ENCODE peak calls at places on chromosomes 13 and 19, in four cellular contexts. One of them, this sample, is unnamed.

GRCh38 chr13:99404005-99404755 is 97.0 kb upstream of the GPR183 start:
- DNase-seq in hepatic stellate cell: no peak
- DNase-seq in EH: no peak
- DNase-seq in activated CD4-positive, alpha-beta T cell treated with anti-CD3 and anti-CD28 coated beads, Interleukin-2, amount 10 ng/mL, durations not matched to agents 7 days and 5 days: no peak
- DNase-seq in this sample: no peak

GRCh38 chr13:110229905-110230563 is 76.9 kb downstream of the COL4A1 start:
- DNase-seq in activated CD4-positive, alpha-beta T cell treated with anti-CD3 and anti-CD28 coated beads, Interleukin-2, amount 10 ng/mL, durations not matched to agents 7 days and 5 days: no peak
- DNase-seq in hepatic stellate cell: no peak
- DNase-seq in EH: no peak
- DNase-seq in this sample: no peak

GRCh38 chr13:102658678-102659077 is 36.2 kb downstream of the METTL21C start:
- DNase-seq in EH: no peak
- DNase-seq in hepatic stellate cell: no peak
- DNase-seq in activated CD4-positive, alpha-beta T cell treated with anti-CD3 and anti-CD28 coated beads, Interleukin-2, amount 10 ng/mL, durations not matched to agents 7 days and 5 days: no peak
- DNase-seq in this sample: no peak

GRCh38 chr19:9971341-9971897 is 35.1 kb upstream of the OLFM2 start:
- DNase-seq in activated CD4-positive, alpha-beta T cell treated with anti-CD3 and anti-CD28 coated beads, Interleukin-2, amount 10 ng/mL, durations not matched to agents 7 days and 5 days: no peak
- DNase-seq in hepatic stellate cell: no peak
- DNase-seq in EH: no peak
- DNase-seq in this sample: no peak

GRCh38 chr19:14120497-14120780 is 2.9 kb upstream of the PRKACA start:
- DNase-seq in activated CD4-positive, alpha-beta T cell treated with anti-CD3 and anti-CD28 coated beads, Interleukin-2, amount 10 ng/mL, durations not matched to agents 7 days and 5 days: no peak
- DNase-seq in EH: no peak
- DNase-seq in hepatic stellate cell: no peak
- DNase-seq in this sample: no peak

GRCh38 chr19:49635530-49636229 is 4.3 kb downstream of the RRAS start:
- DNase-seq in hepatic stellate cell: no peak
- DNase-seq in activated CD4-positive, alpha-beta T cell treated with anti-CD3 and anti-CD28 coated beads, Interleukin-2, amount 10 ng/mL, durations not matched to agents 7 days and 5 days: no peak
- DNase-seq in EH: no peak
- DNase-seq in this sample: peak

GRCh38 chr13:50393641-50394040 is 378.4 kb downstream of the KCNRG start:
- DNase-seq in EH: no peak
- DNase-seq in hepatic stellate cell: no peak
- DNase-seq in activated CD4-positive, alpha-beta T cell treated with anti-CD3 and anti-CD28 coated beads, Interleukin-2, amount 10 ng/mL, durations not matched to agents 7 days and 5 days: no peak
- DNase-seq in this sample: peak

GRCh38 chr19:52170863-52171320 is 529 bp downstream of the ZNF836 start:
- DNase-seq in hepatic stellate cell: peak
- DNase-seq in activated CD4-positive, alpha-beta T cell treated with anti-CD3 and anti-CD28 coated beads, Interleukin-2, amount 10 ng/mL, durations not matched to agents 7 days and 5 days: no peak
- DNase-seq in EH: no peak
- DNase-seq in this sample: peak

GRCh38 chr19:1007399-1007745 is 7.2 kb downstream of the GRIN3B start:
- DNase-seq in activated CD4-positive, alpha-beta T cell treated with anti-CD3 and anti-CD28 coated beads, Interleukin-2, amount 10 ng/mL, durations not matched to agents 7 days and 5 days: no peak
- DNase-seq in EH: no peak
- DNase-seq in hepatic stellate cell: no peak
- DNase-seq in this sample: no peak

GRCh38 chr19:13060233-13060963 is 42.3 kb downstream of the LYL1 start:
- DNase-seq in hepatic stellate cell: peak
- DNase-seq in activated CD4-positive, alpha-beta T cell treated with anti-CD3 and anti-CD28 coated beads, Interleukin-2, amount 10 ng/mL, durations not matched to agents 7 days and 5 days: no peak
- DNase-seq in EH: peak
- DNase-seq in this sample: no peak

GRCh38 chr19:53612762-53613526 is 18.9 kb upstream of the DPRX start:
- DNase-seq in hepatic stellate cell: no peak
- DNase-seq in EH: no peak
- DNase-seq in activated CD4-positive, alpha-beta T cell treated with anti-CD3 and anti-CD28 coated beads, Interleukin-2, amount 10 ng/mL, durations not matched to agents 7 days and 5 days: no peak
- DNase-seq in this sample: no peak

GRCh38 chr19:10404888-10405808 is 1.8 kb upstream of the CDC37 start:
- DNase-seq in activated CD4-positive, alpha-beta T cell treated with anti-CD3 and anti-CD28 coated beads, Interleukin-2, amount 10 ng/mL, durations not matched to agents 7 days and 5 days: peak
- DNase-seq in EH: peak
- DNase-seq in hepatic stellate cell: no peak
- DNase-seq in this sample: no peak

GRCh38 chr19:35164418-35164817 is 9.9 kb downstream of the FXYD5 start:
- DNase-seq in hepatic stellate cell: no peak
- DNase-seq in activated CD4-positive, alpha-beta T cell treated with anti-CD3 and anti-CD28 coated beads, Interleukin-2, amount 10 ng/mL, durations not matched to agents 7 days and 5 days: no peak
- DNase-seq in EH: no peak
- DNase-seq in this sample: no peak

GRCh38 chr19:43784251-43784980 is 3.6 kb upstream of the KCNN4 start:
- DNase-seq in activated CD4-positive, alpha-beta T cell treated with anti-CD3 and anti-CD28 coated beads, Interleukin-2, amount 10 ng/mL, durations not matched to agents 7 days and 5 days: peak
- DNase-seq in hepatic stellate cell: peak
- DNase-seq in EH: peak
- DNase-seq in this sample: peak

GRCh38 chr13:41427700-41428099 is 29.6 kb upstream of the RGCC start:
- DNase-seq in hepatic stellate cell: no peak
- DNase-seq in EH: no peak
- DNase-seq in activated CD4-positive, alpha-beta T cell treated with anti-CD3 and anti-CD28 coated beads, Interleukin-2, amount 10 ng/mL, durations not matched to agents 7 days and 5 days: no peak
- DNase-seq in this sample: peak

GRCh38 chr19:55133639-55134444 is 15.2 kb downstream of the TNNT1 start:
- DNase-seq in activated CD4-positive, alpha-beta T cell treated with anti-CD3 and anti-CD28 coated beads, Interleukin-2, amount 10 ng/mL, durations not matched to agents 7 days and 5 days: no peak
- DNase-seq in EH: no peak
- DNase-seq in hepatic stellate cell: no peak
- DNase-seq in this sample: no peak

GRCh38 chr19:38266981-38267597 is 2.7 kb downstream of the SPINT2 start:
- DNase-seq in EH: peak
- DNase-seq in activated CD4-positive, alpha-beta T cell treated with anti-CD3 and anti-CD28 coated beads, Interleukin-2, amount 10 ng/mL, durations not matched to agents 7 days and 5 days: no peak
- DNase-seq in hepatic stellate cell: peak
- DNase-seq in this sample: peak

GRCh38 chr13:107585466-107585865 is 629.9 kb downstream of the LIG4 start:
- DNase-seq in activated CD4-positive, alpha-beta T cell treated with anti-CD3 and anti-CD28 coated beads, Interleukin-2, amount 10 ng/mL, durations not matched to agents 7 days and 5 days: no peak
- DNase-seq in EH: no peak
- DNase-seq in hepatic stellate cell: no peak
- DNase-seq in this sample: peak

GRCh38 chr19:44725684-44726083 is 22.8 kb upstream of the BCL3 start:
- DNase-seq in EH: no peak
- DNase-seq in activated CD4-positive, alpha-beta T cell treated with anti-CD3 and anti-CD28 coated beads, Interleukin-2, amount 10 ng/mL, durations not matched to agents 7 days and 5 days: no peak
- DNase-seq in hepatic stellate cell: no peak
- DNase-seq in this sample: no peak

GRCh38 chr13:29573190-29573589 is 22.3 kb downstream of the SLC7A1 start:
- DNase-seq in activated CD4-positive, alpha-beta T cell treated with anti-CD3 and anti-CD28 coated beads, Interleukin-2, amount 10 ng/mL, durations not matched to agents 7 days and 5 days: no peak
- DNase-seq in hepatic stellate cell: no peak
- DNase-seq in EH: peak
- DNase-seq in this sample: peak

GRCh38 chr19:56637976-56638555 is 4.9 kb upstream of the SMIM17 start:
- DNase-seq in activated CD4-positive, alpha-beta T cell treated with anti-CD3 and anti-CD28 coated beads, Interleukin-2, amount 10 ng/mL, durations not matched to agents 7 days and 5 days: peak
- DNase-seq in hepatic stellate cell: peak
- DNase-seq in EH: peak
- DNase-seq in this sample: peak

GRCh38 chr19:5093297-5093858 is 124.5 kb downstream of the KDM4B start:
- DNase-seq in EH: no peak
- DNase-seq in hepatic stellate cell: no peak
- DNase-seq in activated CD4-positive, alpha-beta T cell treated with anti-CD3 and anti-CD28 coated beads, Interleukin-2, amount 10 ng/mL, durations not matched to agents 7 days and 5 days: no peak
- DNase-seq in this sample: no peak

GRCh38 chr13:26458196-26458734 is 99.2 kb upstream of the WASF3 start:
- DNase-seq in hepatic stellate cell: no peak
- DNase-seq in activated CD4-positive, alpha-beta T cell treated with anti-CD3 and anti-CD28 coated beads, Interleukin-2, amount 10 ng/mL, durations not matched to agents 7 days and 5 days: no peak
- DNase-seq in EH: no peak
- DNase-seq in this sample: no peak

GRCh38 chr13:80201686-80202085 is 139.2 kb downstream of the SPRY2 start:
- DNase-seq in hepatic stellate cell: no peak
- DNase-seq in EH: no peak
- DNase-seq in activated CD4-positive, alpha-beta T cell treated with anti-CD3 and anti-CD28 coated beads, Interleukin-2, amount 10 ng/mL, durations not matched to agents 7 days and 5 days: no peak
- DNase-seq in this sample: no peak

GRCh38 chr13:51760592-51760991 is 43.4 kb downstream of the DHRS12 start:
- DNase-seq in EH: no peak
- DNase-seq in hepatic stellate cell: no peak
- DNase-seq in activated CD4-positive, alpha-beta T cell treated with anti-CD3 and anti-CD28 coated beads, Interleukin-2, amount 10 ng/mL, durations not matched to agents 7 days and 5 days: no peak
- DNase-seq in this sample: no peak

GRCh38 chr13:79560954-79561353 is 80.0 kb downstream of the NDFIP2 start:
- DNase-seq in hepatic stellate cell: no peak
- DNase-seq in activated CD4-positive, alpha-beta T cell treated with anti-CD3 and anti-CD28 coated beads, Interleukin-2, amount 10 ng/mL, durations not matched to agents 7 days and 5 days: no peak
- DNase-seq in EH: no peak
- DNase-seq in this sample: no peak

GRCh38 chr13:27379694-27380596 is 44.5 kb upstream of the GTF3A start:
- DNase-seq in EH: peak
- DNase-seq in activated CD4-positive, alpha-beta T cell treated with anti-CD3 and anti-CD28 coated beads, Interleukin-2, amount 10 ng/mL, durations not matched to agents 7 days and 5 days: peak
- DNase-seq in hepatic stellate cell: peak
- DNase-seq in this sample: peak

GRCh38 chr13:64753606-64754005 is 2476.5 kb downstream of the PCDH9 start:
- DNase-seq in hepatic stellate cell: no peak
- DNase-seq in activated CD4-positive, alpha-beta T cell treated with anti-CD3 and anti-CD28 coated beads, Interleukin-2, amount 10 ng/mL, durations not matched to agents 7 days and 5 days: no peak
- DNase-seq in EH: peak
- DNase-seq in this sample: no peak

GRCh38 chr13:79481685-79482052 is 714 bp downstream of the NDFIP2 start:
- DNase-seq in EH: no peak
- DNase-seq in hepatic stellate cell: no peak
- DNase-seq in activated CD4-positive, alpha-beta T cell treated with anti-CD3 and anti-CD28 coated beads, Interleukin-2, amount 10 ng/mL, durations not matched to agents 7 days and 5 days: no peak
- DNase-seq in this sample: no peak

GRCh38 chr13:68046900-68047299 is 816.8 kb upstream of the PCDH9 start:
- DNase-seq in EH: no peak
- DNase-seq in activated CD4-positive, alpha-beta T cell treated with anti-CD3 and anti-CD28 coated beads, Interleukin-2, amount 10 ng/mL, durations not matched to agents 7 days and 5 days: no peak
- DNase-seq in hepatic stellate cell: no peak
- DNase-seq in this sample: no peak

GRCh38 chr19:39506944-39507714 is 7.8 kb upstream of the SELENOV start:
- DNase-seq in activated CD4-positive, alpha-beta T cell treated with anti-CD3 and anti-CD28 coated beads, Interleukin-2, amount 10 ng/mL, durations not matched to agents 7 days and 5 days: peak
- DNase-seq in hepatic stellate cell: peak
- DNase-seq in EH: peak
- DNase-seq in this sample: peak

GRCh38 chr13:29684441-29684840 is 89.0 kb upstream of the SLC7A1 start:
- DNase-seq in EH: peak
- DNase-seq in activated CD4-positive, alpha-beta T cell treated with anti-CD3 and anti-CD28 coated beads, Interleukin-2, amount 10 ng/mL, durations not matched to agents 7 days and 5 days: no peak
- DNase-seq in hepatic stellate cell: no peak
- DNase-seq in this sample: peak

GRCh38 chr13:42113478-42113877 is 65.0 kb downstream of the DGKH start:
- DNase-seq in activated CD4-positive, alpha-beta T cell treated with anti-CD3 and anti-CD28 coated beads, Interleukin-2, amount 10 ng/mL, durations not matched to agents 7 days and 5 days: no peak
- DNase-seq in hepatic stellate cell: no peak
- DNase-seq in EH: no peak
- DNase-seq in this sample: no peak

GRCh38 chr19:12821761-12822160 is 12.6 kb downstream of the RTBDN start:
- DNase-seq in activated CD4-positive, alpha-beta T cell treated with anti-CD3 and anti-CD28 coated beads, Interleukin-2, amount 10 ng/mL, durations not matched to agents 7 days and 5 days: no peak
- DNase-seq in hepatic stellate cell: no peak
- DNase-seq in EH: no peak
- DNase-seq in this sample: no peak

GRCh38 chr13:50912851-50913250 is 3.3 kb downstream of the RNASEH2B start:
- DNase-seq in hepatic stellate cell: no peak
- DNase-seq in activated CD4-positive, alpha-beta T cell treated with anti-CD3 and anti-CD28 coated beads, Interleukin-2, amount 10 ng/mL, durations not matched to agents 7 days and 5 days: no peak
- DNase-seq in EH: no peak
- DNase-seq in this sample: no peak